ENCODE peak calls at places on chromosomes 3 and 15, in nine cellular contexts. R, G, Y, N, Z, C, L, O and Q are unnamed samples.

GRCh38 chr3:171682743-171683142 is 127.5 kb downstream of the PLD1 start:
- DNase-seq in R (no peak), G (no peak), Y (no peak), N (no peak), Z (no peak), C (no peak), L (no peak), O (no peak), Q (no peak)

GRCh38 chr15:61834076-61834697 is 226.1 kb downstream of the VPS13C start:
- DNase-seq in R (peak; percentile 91), G (peak; percentile 69), Y (peak; percentile 72), N (peak; percentile 80), Z (peak; percentile 72), C (peak; percentile 82), L (peak; percentile 69), O (peak; percentile 76), Q (peak; percentile 71)

GRCh38 chr3:47057212-47057671 is 77.8 kb downstream of the NBEAL2 start:
- DNase-seq in R (no peak), G (peak; percentile 12), Y (peak; percentile 35), N (peak; percentile 56), Z (no peak), C (no peak), L (peak; percentile 20), O (no peak), Q (peak; percentile 33)

GRCh38 chr3:42014949-42015533 is 53.1 kb upstream of the ULK4 start:
- DNase-seq in R (peak; percentile 53), G (peak; percentile 54), Y (peak; percentile 33), N (peak; percentile 27), Z (no peak), C (peak; percentile 40), L (no peak), O (no peak), Q (no peak)

GRCh38 chr3:113035387-113035982 is 44.7 kb downstream of the GTPBP8 start:
- DNase-seq in R (no peak), G (peak; percentile 62), Y (peak; percentile 73), N (peak; percentile 28), Z (no peak), C (peak; percentile 51), L (no peak), O (peak; percentile 70), Q (peak; percentile 66)

GRCh38 chr15:89883518-89883917 is 10.3 kb downstream of the AP3S2 start:
- DNase-seq in R (no peak), G (no peak), Y (no peak), N (no peak), Z (no peak), C (no peak), L (no peak), O (no peak), Q (no peak)

GRCh38 chr15:74200394-74200793 is 2.2 kb downstream of the STRA6 start:
- DNase-seq in R (peak; percentile 13), G (peak; percentile 98), Y (peak; percentile 79), N (no peak), Z (peak; percentile 63), C (no peak), L (no peak), O (no peak), Q (no peak)

GRCh38 chr3:46472736-46473135 is 8.0 kb upstream of the LTF start:
- DNase-seq in R (no peak), G (no peak), Y (no peak), N (no peak), Z (no peak), C (no peak), L (no peak), O (no peak), Q (no peak)

GRCh38 chr15:92845109-92845508 is 55.0 kb upstream of the CHD2 start:
- DNase-seq in R (no peak), G (peak; percentile 67), Y (peak; percentile 49), N (no peak), Z (no peak), C (no peak), L (no peak), O (no peak), Q (peak; percentile 61)

GRCh38 chr15:70976856-70977255 is 84.2 kb downstream of the LRRC49 start:
- DNase-seq in R (no peak), G (no peak), Y (peak; percentile 81), N (no peak), Z (no peak), C (no peak), L (no peak), O (no peak), Q (no peak)

GRCh38 chr3:172461530-172462138 is 13.4 kb upstream of the GHSR start:
- DNase-seq in R (no peak), G (peak; percentile 53), Y (peak; percentile 66), N (no peak), Z (no peak), C (no peak), L (no peak), O (no peak), Q (peak; percentile 52)

GRCh38 chr3:195075941-195076875 is 194.8 kb downstream of the XXYLT1 start:
- DNase-seq in R (no peak), G (no peak), Y (no peak), N (no peak), Z (no peak), C (no peak), L (no peak), O (no peak), Q (no peak)

GRCh38 chr3:46713898-46714552 is 3.6 kb downstream of the PRSS50 start:
- DNase-seq in R (no peak), G (peak; percentile 41), Y (no peak), N (peak; percentile 28), Z (no peak), C (no peak), L (no peak), O (no peak), Q (no peak)

GRCh38 chr3:120652896-120653545 is 29.0 kb downstream of the HGD start:
- DNase-seq in R (peak; percentile 43), G (no peak), Y (no peak), N (no peak), Z (no peak), C (no peak), L (no peak), O (no peak), Q (no peak)

GRCh38 chr3:196966526-196967401 is 1.9 kb downstream of the PIGZ start:
- DNase-seq in R (peak; percentile 69), G (no peak), Y (no peak), N (no peak), Z (no peak), C (no peak), L (no peak), O (no peak), Q (no peak)

GRCh38 chr3:34357461-34357860 is 559.0 kb downstream of the PDCD6IP start:
- DNase-seq in R (no peak), G (no peak), Y (no peak), N (no peak), Z (no peak), C (no peak), L (no peak), O (no peak), Q (no peak)

GRCh38 chr3:194132465-194133358 is 3.2 kb upstream of the HES1 start:
- DNase-seq in R (no peak), G (peak; percentile 65), Y (peak; percentile 64), N (no peak), Z (no peak), C (no peak), L (no peak), O (no peak), Q (peak; percentile 78)

GRCh38 chr3:48120223-48120622 is 68.0 kb downstream of the CDC25A start:
- DNase-seq in R (no peak), G (no peak), Y (no peak), N (no peak), Z (no peak), C (no peak), L (no peak), O (no peak), Q (no peak)

GRCh38 chr15:41917767-41918430 is 24.0 kb upstream of the SPTBN5 start:
- DNase-seq in R (no peak), G (peak; percentile 94), Y (peak; percentile 87), N (no peak), Z (no peak), C (no peak), L (no peak), O (no peak), Q (peak; percentile 86)

GRCh38 chr15:50053457-50053856 is 65.6 kb downstream of the ATP8B4 start:
- DNase-seq in R (no peak), G (no peak), Y (no peak), N (no peak), Z (no peak), C (no peak), L (no peak), O (no peak), Q (no peak)

GRCh38 chr3:20682573-20682972 is 496.6 kb upstream of the SGO1 start:
- DNase-seq in R (no peak), G (peak; percentile 31), Y (peak; percentile 54), N (no peak), Z (no peak), C (no peak), L (no peak), O (no peak), Q (peak; percentile 27)

GRCh38 chr3:194772241-194773000 is 86.7 kb downstream of the FAM43A start:
- DNase-seq in R (no peak), G (no peak), Y (no peak), N (no peak), Z (no peak), C (no peak), L (no peak), O (no peak), Q (no peak)

GRCh38 chr3:62365311-62366092 is 7.8 kb downstream of the FEZF2 start:
- DNase-seq in R (no peak), G (no peak), Y (no peak), N (no peak), Z (no peak), C (no peak), L (no peak), O (no peak), Q (no peak)

GRCh38 chr3:72018339-72018984 is 233.5 kb upstream of the PROK2 start:
- DNase-seq in R (no peak), G (peak; percentile 54), Y (peak; percentile 34), N (no peak), Z (no peak), C (no peak), L (no peak), O (no peak), Q (peak; percentile 53)

GRCh38 chr3:148006508-148006907 is 597.3 kb downstream of the ZIC1 start:
- DNase-seq in R (no peak), G (peak; percentile 88), Y (peak; percentile 80), N (no peak), Z (peak; percentile 23), C (no peak), L (no peak), O (no peak), Q (peak; percentile 92)

GRCh38 chr3:59424268-59425010 is 374.6 kb upstream of the CFAP20DC start:
- DNase-seq in R (no peak), G (peak; percentile 89), Y (peak; percentile 30), N (no peak), Z (no peak), C (no peak), L (no peak), O (no peak), Q (peak; percentile 67)

GRCh38 chr3:171195686-171196085 is 169.2 kb upstream of the SLC2A2 start:
- DNase-seq in R (no peak), G (no peak), Y (peak; percentile 28), N (no peak), Z (no peak), C (no peak), L (no peak), O (no peak), Q (no peak)